ENCODE peak calls at places on chromosomes 1 and 21, in six cellular contexts. One of them, this sample, is unnamed.

GRCh38 chr21:34198232-34199120 is 125.1 kb downstream of the MRPS6 start:
- DNase-seq in fibroblast of pulmonary artery: no peak
- DNase-seq in K562: no peak
- DNase-seq in neural crest cell: no peak
- DNase-seq in CD4-positive, alpha-beta T cell: peak; percentile 20
- DNase-seq in left ventricle myocardium inferior: no peak
- DNase-seq in this sample: no peak

GRCh38 chr21:45309541-45310381 is 22.1 kb upstream of the POFUT2 start:
- DNase-seq in K562: no peak
- DNase-seq in neural crest cell: no peak
- DNase-seq in fibroblast of pulmonary artery: no peak
- DNase-seq in left ventricle myocardium inferior: peak; percentile 29
- DNase-seq in CD4-positive, alpha-beta T cell: no peak
- DNase-seq in this sample: no peak

GRCh38 chr1:12067900-12068821 is 5.1 kb downstream of the TNFRSF8 start:
- DNase-seq in fibroblast of pulmonary artery: peak; percentile 78
- DNase-seq in CD4-positive, alpha-beta T cell: no peak
- DNase-seq in neural crest cell: no peak
- DNase-seq in K562: peak; percentile 54
- DNase-seq in left ventricle myocardium inferior: no peak
- DNase-seq in this sample: peak; percentile 92

GRCh38 chr1:226633541-226634155 is 85.1 kb downstream of the STUM start:
- DNase-seq in left ventricle myocardium inferior: no peak
- DNase-seq in neural crest cell: no peak
- DNase-seq in K562: no peak
- DNase-seq in CD4-positive, alpha-beta T cell: no peak
- DNase-seq in fibroblast of pulmonary artery: no peak
- DNase-seq in this sample: no peak

GRCh38 chr1:63732666-63733065 is 41.2 kb upstream of the ROR1 start:
- DNase-seq in CD4-positive, alpha-beta T cell: no peak
- DNase-seq in neural crest cell: no peak
- DNase-seq in fibroblast of pulmonary artery: peak; percentile 28
- DNase-seq in left ventricle myocardium inferior: no peak
- DNase-seq in K562: no peak
- DNase-seq in this sample: no peak

GRCh38 chr1:208565761-208566440 is 321.7 kb upstream of the PLXNA2 start:
- DNase-seq in K562: no peak
- DNase-seq in CD4-positive, alpha-beta T cell: no peak
- DNase-seq in neural crest cell: no peak
- DNase-seq in left ventricle myocardium inferior: no peak
- DNase-seq in fibroblast of pulmonary artery: no peak
- DNase-seq in this sample: no peak

GRCh38 chr1:44632511-44633072 is 41.7 kb downstream of the TMEM53 start:
- DNase-seq in CD4-positive, alpha-beta T cell: no peak
- DNase-seq in K562: peak; percentile 69
- DNase-seq in fibroblast of pulmonary artery: peak; percentile 29
- DNase-seq in left ventricle myocardium inferior: no peak
- DNase-seq in neural crest cell: no peak
- DNase-seq in this sample: no peak

GRCh38 chr1:221777434-221778072 is 35.7 kb upstream of the DUSP10 start:
- DNase-seq in CD4-positive, alpha-beta T cell: no peak
- DNase-seq in left ventricle myocardium inferior: no peak
- DNase-seq in neural crest cell: no peak
- DNase-seq in K562: no peak
- DNase-seq in fibroblast of pulmonary artery: no peak
- DNase-seq in this sample: no peak

GRCh38 chr1:228120351-228121091 is 11.4 kb upstream of the MRPL55 start:
- DNase-seq in fibroblast of pulmonary artery: no peak
- DNase-seq in K562: no peak
- DNase-seq in left ventricle myocardium inferior: no peak
- DNase-seq in CD4-positive, alpha-beta T cell: no peak
- DNase-seq in neural crest cell: no peak
- DNase-seq in this sample: no peak

GRCh38 chr21:15063081-15063820 is 1.5 kb downstream of the NRIP1 start:
- DNase-seq in left ventricle myocardium inferior: no peak
- DNase-seq in K562: no peak
- DNase-seq in fibroblast of pulmonary artery: peak; percentile 24
- DNase-seq in CD4-positive, alpha-beta T cell: no peak
- DNase-seq in neural crest cell: no peak
- DNase-seq in this sample: no peak

GRCh38 chr1:199157494-199157893 is 518.7 kb downstream of the PTPRC start:
- DNase-seq in neural crest cell: no peak
- DNase-seq in CD4-positive, alpha-beta T cell: no peak
- DNase-seq in K562: no peak
- DNase-seq in left ventricle myocardium inferior: no peak
- DNase-seq in fibroblast of pulmonary artery: peak; percentile 35
- DNase-seq in this sample: no peak

GRCh38 chr1:224266105-224266935 is 63.7 kb downstream of the NVL start:
- DNase-seq in fibroblast of pulmonary artery: no peak
- DNase-seq in neural crest cell: no peak
- DNase-seq in K562: no peak
- DNase-seq in CD4-positive, alpha-beta T cell: no peak
- DNase-seq in left ventricle myocardium inferior: no peak
- DNase-seq in this sample: no peak

GRCh38 chr21:39141502-39141901 is 41.7 kb downstream of the PSMG1 start:
- DNase-seq in neural crest cell: no peak
- DNase-seq in fibroblast of pulmonary artery: peak; percentile 49
- DNase-seq in left ventricle myocardium inferior: no peak
- DNase-seq in K562: no peak
- DNase-seq in CD4-positive, alpha-beta T cell: no peak
- DNase-seq in this sample: no peak

GRCh38 chr1:115432061-115432460 is 94.0 kb upstream of the NGF start:
- DNase-seq in CD4-positive, alpha-beta T cell: no peak
- DNase-seq in left ventricle myocardium inferior: no peak
- DNase-seq in K562: no peak
- DNase-seq in neural crest cell: no peak
- DNase-seq in fibroblast of pulmonary artery: peak; percentile 84
- DNase-seq in this sample: no peak

GRCh38 chr1:26317612-26318337 is at the start of gene CD52:
- DNase-seq in neural crest cell: no peak
- DNase-seq in fibroblast of pulmonary artery: no peak
- DNase-seq in left ventricle myocardium inferior: no peak
- DNase-seq in K562: peak; percentile 90
- DNase-seq in CD4-positive, alpha-beta T cell: peak; percentile 79
- DNase-seq in this sample: peak; percentile 78

GRCh38 chr1:28898267-28898955 is 16.0 kb upstream of the EPB41 start:
- DNase-seq in left ventricle myocardium inferior: no peak
- DNase-seq in CD4-positive, alpha-beta T cell: no peak
- DNase-seq in K562: no peak
- DNase-seq in neural crest cell: no peak
- DNase-seq in fibroblast of pulmonary artery: no peak
- DNase-seq in this sample: no peak

GRCh38 chr21:32463367-32463766 is 50.9 kb downstream of the EVA1C start:
- DNase-seq in CD4-positive, alpha-beta T cell: no peak
- DNase-seq in neural crest cell: no peak
- DNase-seq in K562: no peak
- DNase-seq in left ventricle myocardium inferior: no peak
- DNase-seq in fibroblast of pulmonary artery: peak; percentile 82
- DNase-seq in this sample: no peak

GRCh38 chr21:45580181-45580575 is 37.9 kb upstream of the SLC19A1 start:
- DNase-seq in neural crest cell: no peak
- DNase-seq in left ventricle myocardium inferior: peak; percentile 4
- DNase-seq in CD4-positive, alpha-beta T cell: no peak
- DNase-seq in fibroblast of pulmonary artery: no peak
- DNase-seq in K562: no peak
- DNase-seq in this sample: no peak

GRCh38 chr1:51088474-51088873 is 13.6 kb upstream of the C1orf185 start:
- DNase-seq in fibroblast of pulmonary artery: peak; percentile 22
- DNase-seq in K562: peak; percentile 19
- DNase-seq in neural crest cell: no peak
- DNase-seq in left ventricle myocardium inferior: no peak
- DNase-seq in CD4-positive, alpha-beta T cell: no peak
- DNase-seq in this sample: no peak

GRCh38 chr1:5610432-5610831 is 381.8 kb downstream of the NPHP4 start:
- DNase-seq in K562: no peak
- DNase-seq in neural crest cell: no peak
- DNase-seq in left ventricle myocardium inferior: no peak
- DNase-seq in fibroblast of pulmonary artery: no peak
- DNase-seq in CD4-positive, alpha-beta T cell: no peak
- DNase-seq in this sample: no peak

GRCh38 chr1:87787551-87787950 is 458.9 kb downstream of the LMO4 start:
- DNase-seq in left ventricle myocardium inferior: no peak
- DNase-seq in fibroblast of pulmonary artery: no peak
- DNase-seq in CD4-positive, alpha-beta T cell: no peak
- DNase-seq in K562: no peak
- DNase-seq in neural crest cell: no peak
- DNase-seq in this sample: no peak
- TF ChIP-seq CTCF in left ventricle myocardium inferior: no peak
- TF ChIP-seq CTCF in fibroblast of pulmonary artery: no peak
- TF ChIP-seq CTCF in CD4-positive, alpha-beta T cell: no peak
- TF ChIP-seq CTCF in K562: no peak
- TF ChIP-seq CTCF in neural crest cell: no peak
- TF ChIP-seq CTCF in this sample: no peak

GRCh38 chr21:35412231-35412630 is 363.1 kb upstream of the RUNX1 start:
- DNase-seq in CD4-positive, alpha-beta T cell: no peak
- DNase-seq in left ventricle myocardium inferior: no peak
- DNase-seq in neural crest cell: no peak
- DNase-seq in K562: no peak
- DNase-seq in fibroblast of pulmonary artery: no peak
- DNase-seq in this sample: no peak
- TF ChIP-seq CTCF in CD4-positive, alpha-beta T cell: no peak
- TF ChIP-seq CTCF in left ventricle myocardium inferior: no peak
- TF ChIP-seq CTCF in neural crest cell: no peak
- TF ChIP-seq CTCF in K562: no peak
- TF ChIP-seq CTCF in fibroblast of pulmonary artery: no peak
- TF ChIP-seq CTCF in this sample: no peak

GRCh38 chr1:217333939-217334338 is 297.0 kb downstream of the GPATCH2 start:
- DNase-seq in neural crest cell: peak; percentile 35
- DNase-seq in CD4-positive, alpha-beta T cell: no peak
- DNase-seq in fibroblast of pulmonary artery: peak; percentile 32
- DNase-seq in K562: peak; percentile 20
- DNase-seq in left ventricle myocardium inferior: no peak
- DNase-seq in this sample: peak; percentile 75
- TF ChIP-seq CTCF in neural crest cell: peak; percentile 62
- TF ChIP-seq CTCF in CD4-positive, alpha-beta T cell: no peak
- TF ChIP-seq CTCF in fibroblast of pulmonary artery: peak; percentile 77
- TF ChIP-seq CTCF in K562: peak; percentile 12
- TF ChIP-seq CTCF in left ventricle myocardium inferior: peak; percentile 51
- TF ChIP-seq CTCF in this sample: peak; percentile 84

DNA sequence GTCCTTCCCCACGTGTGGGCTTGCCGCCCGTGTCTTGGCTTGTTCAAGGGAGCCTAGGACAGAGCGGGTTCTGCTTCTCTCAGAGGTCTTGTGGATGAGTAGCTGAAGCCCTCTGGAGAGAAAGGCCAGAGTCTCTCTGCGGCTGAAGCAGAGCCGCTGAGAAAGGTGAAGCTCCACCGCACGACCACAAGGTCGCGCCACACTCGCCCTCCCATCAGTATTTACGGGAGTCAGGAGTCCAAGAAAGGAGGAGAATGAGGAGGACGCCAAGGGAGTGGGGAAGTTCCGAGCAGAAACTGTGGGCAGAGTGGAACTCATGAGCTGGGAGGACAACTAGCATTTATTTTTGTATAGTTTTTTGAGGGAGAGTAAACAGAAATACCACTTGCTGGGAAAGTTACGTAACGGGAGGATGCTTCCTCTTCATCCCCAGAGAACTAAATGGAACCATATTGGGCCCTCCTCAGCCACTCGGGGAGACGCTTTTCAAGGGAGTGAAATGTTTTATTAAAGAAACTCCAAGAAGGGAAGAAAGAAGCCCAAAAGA is 51.6 kb upstream of the HAO2 start:
- DNase-seq in K562: no peak
- DNase-seq in fibroblast of pulmonary artery: no peak
- DNase-seq in neural crest cell: no peak
- DNase-seq in left ventricle myocardium inferior: no peak
- DNase-seq in CD4-positive, alpha-beta T cell: no peak
- DNase-seq in this sample: peak; percentile 79
- TF ChIP-seq CTCF in K562: peak; percentile 57
- TF ChIP-seq CTCF in fibroblast of pulmonary artery: no peak
- TF ChIP-seq CTCF in neural crest cell: no peak
- TF ChIP-seq CTCF in left ventricle myocardium inferior: no peak
- TF ChIP-seq CTCF in CD4-positive, alpha-beta T cell: no peak
- TF ChIP-seq CTCF in this sample: peak; percentile 82

DNA sequence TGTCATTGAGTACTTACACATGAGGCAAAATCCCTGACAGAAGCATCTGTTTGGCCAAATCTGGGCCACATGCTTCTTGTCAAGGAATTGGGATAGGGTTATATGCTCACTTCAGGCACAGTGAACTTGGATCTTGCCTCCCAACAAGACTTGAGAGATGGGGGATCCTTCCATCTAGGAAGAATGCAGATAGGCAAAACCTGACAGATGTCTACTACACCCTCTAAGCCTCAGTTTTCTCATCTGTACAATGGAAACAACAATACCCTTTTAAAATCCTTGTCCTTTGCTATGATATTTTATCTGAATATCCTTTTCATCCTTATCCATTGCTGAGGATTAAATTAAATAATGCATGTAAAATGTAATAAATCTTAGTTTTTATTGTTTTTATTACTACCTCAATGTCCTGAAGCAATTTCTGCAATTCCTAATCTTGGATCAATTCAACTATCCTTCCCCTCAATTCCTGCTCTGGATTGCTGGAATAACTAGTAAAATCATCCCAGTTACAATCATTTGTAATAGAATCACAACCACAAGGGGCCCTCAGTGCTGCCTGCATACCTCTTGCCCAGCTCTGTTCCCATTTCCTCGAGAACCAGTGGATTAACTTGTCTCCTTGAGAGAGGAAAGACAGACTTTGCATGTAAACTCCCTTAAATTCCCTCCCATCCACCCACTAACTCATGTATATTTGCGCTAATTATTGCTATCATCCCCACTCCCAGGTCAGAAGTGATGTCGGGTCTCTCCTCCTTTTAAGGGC is 8.1 kb upstream of the XPR1 start:
- DNase-seq in K562: no peak
- DNase-seq in CD4-positive, alpha-beta T cell: no peak
- DNase-seq in neural crest cell: no peak
- DNase-seq in fibroblast of pulmonary artery: peak; percentile 59
- DNase-seq in left ventricle myocardium inferior: no peak
- DNase-seq in this sample: peak; percentile 41
- TF ChIP-seq CTCF in K562: no peak
- TF ChIP-seq CTCF in CD4-positive, alpha-beta T cell: no peak
- TF ChIP-seq CTCF in neural crest cell: peak; percentile 50
- TF ChIP-seq CTCF in fibroblast of pulmonary artery: peak; percentile 58
- TF ChIP-seq CTCF in left ventricle myocardium inferior: peak; percentile 33
- TF ChIP-seq CTCF in this sample: peak; percentile 67

GRCh38 chr1:48207131-48207530 is 15.4 kb upstream of the SLC5A9 start:
- DNase-seq in CD4-positive, alpha-beta T cell: no peak
- DNase-seq in left ventricle myocardium inferior: no peak
- DNase-seq in K562: no peak
- DNase-seq in fibroblast of pulmonary artery: no peak
- DNase-seq in neural crest cell: no peak
- DNase-seq in this sample: no peak
- TF ChIP-seq CTCF in CD4-positive, alpha-beta T cell: no peak
- TF ChIP-seq CTCF in left ventricle myocardium inferior: no peak
- TF ChIP-seq CTCF in K562: no peak
- TF ChIP-seq CTCF in fibroblast of pulmonary artery: no peak
- TF ChIP-seq CTCF in neural crest cell: no peak
- TF ChIP-seq CTCF in this sample: no peak

This sample was measured in H9.